ENCODE peak calls at places on chromosomes 6 and 20, in nine cellular contexts. L is coronary artery, Q is AG10803, R is vagina, D is spleen, U is BE2C, M is AG04450, B is cardiac fibroblast, E is neural progenitor cell. X is an unnamed sample.

GRCh38 chr6:139369568-139370046 is 4.8 kb downstream of the CITED2 start:
- DNase-seq in U (no peak), M (no peak), L (no peak), E (peak), Q (peak), B (peak), D (no peak), R (no peak), X (peak)

GRCh38 chr6:32188381-32189081 is 1.5 kb downstream of the PBX2 start:
- DNase-seq in D (no peak), L (peak), E (no peak), B (peak), R (no peak), Q (peak), M (no peak), U (no peak), X (no peak)

GRCh38 chr6:44058617-44059358 is 68.5 kb downstream of the MRPL14 start:
- DNase-seq in E (no peak), R (peak), L (peak), M (peak), B (peak), Q (peak), U (peak), D (peak), X (peak)

GRCh38 chr20:20083796-20084195 is 31.5 kb downstream of the CFAP61 start:
- DNase-seq in Q (peak), R (no peak), M (no peak), B (peak), D (no peak), L (no peak), E (peak), U (no peak), X (peak)

GRCh38 chr6:10659697-10660348 is 34.6 kb downstream of the C6orf52 start:
- DNase-seq in U (peak), B (no peak), D (peak), E (peak), L (no peak), R (no peak), M (no peak), Q (no peak), X (no peak)

GRCh38 chr6:105705608-105706007 is 302.7 kb upstream of the PREP start:
- DNase-seq in L (no peak), U (no peak), E (no peak), M (no peak), D (no peak), Q (no peak), B (no peak), R (no peak), X (no peak)

GRCh38 chr6:22886881-22887581 is 317.7 kb downstream of the HDGFL1 start:
- DNase-seq in E (no peak), U (no peak), M (no peak), R (no peak), Q (peak), B (no peak), D (no peak), L (no peak), X (peak)

GRCh38 chr6:20998748-20999448 is 464.6 kb downstream of the CDKAL1 start:
- DNase-seq in U (no peak), D (no peak), E (peak), Q (peak), B (no peak), M (no peak), R (no peak), L (no peak), X (no peak)

GRCh38 chr6:196543-196942 is 95.7 kb upstream of the DUSP22 start:
- DNase-seq in E (no peak), L (no peak), R (no peak), Q (no peak), B (no peak), D (no peak), M (no peak), U (no peak), X (no peak)

GRCh38 chr6:2793491-2794151 is 28.4 kb downstream of the WRNIP1 start:
- DNase-seq in D (no peak), L (no peak), M (no peak), E (no peak), B (peak), Q (peak), U (no peak), R (no peak), X (peak)

GRCh38 chr6:20479075-20479871 is 55.0 kb upstream of the CDKAL1 start:
- DNase-seq in B (no peak), U (no peak), D (no peak), L (no peak), Q (no peak), M (no peak), E (no peak), R (no peak), X (no peak)

GRCh38 chr20:23225407-23226060 is 125.1 kb upstream of the NXT1 start:
- DNase-seq in Q (peak), U (no peak), M (peak), D (no peak), L (peak), R (no peak), E (no peak), B (peak), X (peak)

GRCh38 chr6:28488916-28489365 is 26.7 kb downstream of the GPX6 start:
- DNase-seq in Q (peak), E (peak), D (no peak), R (no peak), B (peak), M (peak), L (no peak), U (peak), X (peak)

GRCh38 chr6:170144952-170145587 is 145.8 kb downstream of the DLL1 start:
- DNase-seq in B (no peak), Q (no peak), D (peak), U (no peak), M (no peak), L (no peak), R (no peak), E (no peak), X (peak)

GRCh38 chr20:31593221-31594001 is 11.7 kb upstream of the ID1 start:
- DNase-seq in U (no peak), M (no peak), D (no peak), Q (peak), L (no peak), R (no peak), E (no peak), B (peak), X (peak)

GRCh38 chr20:23358563-23358906 is 3.4 kb upstream of the GZF1 start:
- DNase-seq in L (no peak), M (no peak), D (no peak), R (no peak), U (no peak), E (no peak), B (no peak), Q (no peak), X (no peak)

GRCh38 chr6:41122373-41122772 is 31.8 kb downstream of the TREML1 start:
- DNase-seq in E (no peak), D (no peak), Q (no peak), U (no peak), R (no peak), L (no peak), M (peak), B (peak), X (peak)

GRCh38 chr20:63690001-63690897 is 6.2 kb upstream of the TNFRSF6B start:
- DNase-seq in U (no peak), R (no peak), D (peak), M (no peak), E (no peak), B (no peak), L (peak), Q (no peak), X (no peak)

GRCh38 chr6:20070047-20070446 is 142.2 kb downstream of the MBOAT1 start:
- DNase-seq in Q (no peak), D (no peak), B (no peak), E (no peak), R (no peak), M (no peak), L (no peak), U (no peak), X (no peak)

GRCh38 chr6:47209632-47210031 is 100.1 kb downstream of the TNFRSF21 start:
- DNase-seq in L (no peak), B (peak), Q (peak), U (no peak), E (no peak), D (no peak), R (no peak), M (no peak), X (no peak)

GRCh38 chr20:16201191-16201590 is 372.1 kb downstream of the KIF16B start:
- DNase-seq in Q (no peak), B (no peak), U (no peak), M (no peak), D (no peak), E (no peak), L (no peak), R (no peak), X (no peak)

GRCh38 chr6:84227434-84228197 is at the start of gene CEP162:
- DNase-seq in D (peak), U (peak), M (peak), L (peak), E (peak), B (peak), Q (peak), R (peak), X (peak)
- TF ChIP-seq CTCF in D (peak), U (peak), M (peak), L (no peak), E (peak), B (peak), Q (peak), R (peak), X (peak)

GRCh38 chr20:24468401-24469115 is 871 bp upstream of the SYNDIG1 start:
- DNase-seq in U (no peak), M (no peak), D (no peak), Q (no peak), L (no peak), R (no peak), B (no peak), E (no peak), X (no peak)

GRCh38 chr20:24470782-24471582 is 1.6 kb downstream of the SYNDIG1 start:
- DNase-seq in B (no peak), Q (no peak), D (no peak), M (no peak), E (peak), R (no peak), L (no peak), U (no peak), X (no peak)

GRCh38 chr20:24470031-24470781 is 777 bp downstream of the SYNDIG1 start:
- DNase-seq in E (peak), U (no peak), B (peak), M (no peak), L (no peak), R (no peak), Q (no peak), D (no peak), X (no peak)

GRCh38 chr20:24472426-24472825 is 3.0 kb downstream of the SYNDIG1 start:
- DNase-seq in Q (no peak), R (no peak), D (no peak), B (no peak), U (no peak), L (no peak), E (no peak), M (no peak), X (no peak)

GRCh38 chr20:24469116-24470030 is at the start of gene SYNDIG1:
- DNase-seq in D (no peak), L (no peak), R (no peak), Q (peak), E (peak), M (no peak), B (no peak), U (peak), X (no peak)
- H3K4me3 ChIP-seq in D (peak), L (peak), R (peak), Q (peak), E (peak), M (no peak), B (peak), U (peak), X (no peak)

DNA sequence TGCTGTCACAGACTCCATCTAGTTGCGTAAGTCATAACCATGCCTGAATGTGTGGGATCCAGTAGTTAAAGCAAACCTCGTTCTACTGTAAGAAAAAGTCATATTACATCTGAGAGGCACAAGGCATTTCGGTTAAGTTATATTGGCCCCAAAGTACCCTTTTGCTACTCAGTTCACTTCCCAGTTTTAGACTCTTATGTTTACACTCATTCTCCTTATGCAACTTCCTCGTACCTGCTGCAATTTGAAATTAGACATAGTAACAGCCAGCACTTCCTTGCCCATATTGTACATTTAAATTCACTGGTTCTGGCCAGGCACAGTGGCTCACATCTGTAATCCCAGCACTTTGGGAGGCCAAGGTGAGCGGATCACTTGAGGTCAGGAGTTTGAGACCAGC is 37.0 kb downstream of the PEX7 start:
- DNase-seq in M (no peak), B (no peak), E (no peak), U (no peak), D (no peak), Q (no peak), L (no peak), R (no peak), X (no peak)
- TF ChIP-seq CTCF in M (no peak), B (no peak), E (no peak), U (no peak), D (no peak), Q (no peak), L (no peak), R (no peak), X (no peak)

GRCh38 chr6:141406761-141407160 is 726.0 kb upstream of the GJE1 start:
- DNase-seq in M (no peak), L (no peak), U (no peak), Q (no peak), R (no peak), B (no peak), E (no peak), D (no peak), X (no peak)
- H3K4me3 ChIP-seq in M (no peak), L (no peak), U (no peak), Q (no peak), R (no peak), B (no peak), E (no peak), D (no peak), X (no peak)

GRCh38 chr6:146041282-146041681 is 12.4 kb downstream of the GRM1 start:
- DNase-seq in Q (peak), U (peak), L (no peak), B (peak), E (peak), M (no peak), R (no peak), D (no peak), X (peak)
- TF ChIP-seq CTCF in Q (peak), U (peak), L (no peak), B (peak), E (peak), M (peak), R (no peak), D (no peak), X (peak)

DNA sequence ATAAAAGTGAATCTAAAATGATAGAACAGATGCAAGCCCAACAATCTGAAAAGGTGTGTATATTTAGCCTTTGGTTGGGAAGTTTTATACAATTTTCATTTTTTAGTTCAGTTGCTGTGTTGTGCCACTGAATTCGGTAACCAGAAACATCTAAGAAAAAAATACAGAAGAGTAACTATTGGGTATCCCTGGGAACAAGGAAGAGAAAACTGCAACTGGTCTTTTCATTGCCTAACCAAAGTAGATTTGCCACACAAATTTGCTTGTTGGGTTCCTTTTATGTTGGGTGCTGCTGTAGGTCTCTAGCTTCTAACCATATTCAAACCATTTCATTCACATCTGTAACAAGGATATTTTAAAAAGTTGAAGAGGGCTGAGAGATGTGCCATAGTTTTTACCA is 2.8 kb upstream of the TMEM30A start:
- DNase-seq in M (no peak), Q (no peak), E (no peak), U (no peak), R (no peak), L (no peak), D (no peak), B (no peak), X (no peak)
- H3K4me3 ChIP-seq in M (no peak), Q (no peak), E (no peak), U (no peak), R (no peak), L (no peak), D (no peak), B (no peak), X (no peak)